ENCODE peak calls at places on chromosome 2, in ten cellular contexts. One of them, this sample, is unnamed.
A peak's percentile ranks its signal among the peaks of the same experiment; 100 is the strongest.

GRCh38 chr2:212318636-212319035 is 220.0 kb downstream of the ERBB4 start:
- DNase-seq in activated naive CD4-positive, alpha-beta T cell: no peak
- DNase-seq in amygdala: no peak
- DNase-seq in GM19239: no peak
- DNase-seq in hippocampal formation: no peak
- DNase-seq in endodermal cell: no peak
- DNase-seq in T-helper 1 cell: no peak
- DNase-seq in NCI-H460: no peak
- DNase-seq in amniotic stem cell: no peak
- DNase-seq in cardiac muscle cell: no peak
- DNase-seq in this sample: no peak

GRCh38 chr2:54666131-54666637 is 57.3 kb upstream of the EML6 start:
- DNase-seq in amygdala: no peak
- DNase-seq in endodermal cell: no peak
- DNase-seq in T-helper 1 cell: no peak
- DNase-seq in GM19239: no peak
- DNase-seq in hippocampal formation: peak; percentile 63
- DNase-seq in NCI-H460: no peak
- DNase-seq in cardiac muscle cell: peak; percentile 74
- DNase-seq in activated naive CD4-positive, alpha-beta T cell: no peak
- DNase-seq in amniotic stem cell: no peak
- DNase-seq in this sample: no peak

GRCh38 chr2:101517753-101518152 is 42.8 kb upstream of the RFX8 start:
- DNase-seq in T-helper 1 cell: no peak
- DNase-seq in amygdala: no peak
- DNase-seq in activated naive CD4-positive, alpha-beta T cell: no peak
- DNase-seq in NCI-H460: no peak
- DNase-seq in endodermal cell: no peak
- DNase-seq in hippocampal formation: no peak
- DNase-seq in amniotic stem cell: no peak
- DNase-seq in cardiac muscle cell: peak; percentile 71
- DNase-seq in GM19239: no peak
- DNase-seq in this sample: no peak

GRCh38 chr2:100394111-100394641 is 23.3 kb downstream of the CHST10 start:
- DNase-seq in amniotic stem cell: no peak
- DNase-seq in GM19239: no peak
- DNase-seq in T-helper 1 cell: no peak
- DNase-seq in activated naive CD4-positive, alpha-beta T cell: no peak
- DNase-seq in endodermal cell: no peak
- DNase-seq in cardiac muscle cell: no peak
- DNase-seq in hippocampal formation: no peak
- DNase-seq in NCI-H460: no peak
- DNase-seq in amygdala: no peak
- DNase-seq in this sample: no peak

GRCh38 chr2:133541376-133541775 is 26.9 kb downstream of the NCKAP5 start:
- DNase-seq in activated naive CD4-positive, alpha-beta T cell: no peak
- DNase-seq in endodermal cell: no peak
- DNase-seq in hippocampal formation: no peak
- DNase-seq in amniotic stem cell: no peak
- DNase-seq in GM19239: no peak
- DNase-seq in amygdala: no peak
- DNase-seq in cardiac muscle cell: no peak
- DNase-seq in NCI-H460: no peak
- DNase-seq in T-helper 1 cell: no peak
- DNase-seq in this sample: no peak

GRCh38 chr2:85663684-85664565 is 4.1 kb downstream of the SFTPB start:
- DNase-seq in GM19239: no peak
- DNase-seq in endodermal cell: no peak
- DNase-seq in NCI-H460: no peak
- DNase-seq in T-helper 1 cell: no peak
- DNase-seq in activated naive CD4-positive, alpha-beta T cell: no peak
- DNase-seq in hippocampal formation: no peak
- DNase-seq in amygdala: no peak
- DNase-seq in cardiac muscle cell: no peak
- DNase-seq in amniotic stem cell: no peak
- DNase-seq in this sample: no peak

GRCh38 chr2:186195726-186196125 is 290.3 kb upstream of the ZC3H15 start:
- DNase-seq in hippocampal formation: no peak
- DNase-seq in T-helper 1 cell: no peak
- DNase-seq in cardiac muscle cell: no peak
- DNase-seq in activated naive CD4-positive, alpha-beta T cell: no peak
- DNase-seq in endodermal cell: no peak
- DNase-seq in amygdala: no peak
- DNase-seq in amniotic stem cell: no peak
- DNase-seq in GM19239: no peak
- DNase-seq in NCI-H460: no peak
- DNase-seq in this sample: no peak

GRCh38 chr2:3495956-3496355 is 23.4 kb downstream of the ADI1 start:
- DNase-seq in amygdala: no peak
- DNase-seq in endodermal cell: no peak
- DNase-seq in activated naive CD4-positive, alpha-beta T cell: no peak
- DNase-seq in amniotic stem cell: no peak
- DNase-seq in cardiac muscle cell: no peak
- DNase-seq in GM19239: no peak
- DNase-seq in hippocampal formation: no peak
- DNase-seq in NCI-H460: no peak
- DNase-seq in T-helper 1 cell: no peak
- DNase-seq in this sample: no peak

GRCh38 chr2:182717451-182718215 is 1.6 kb downstream of the DNAJC10 start:
- DNase-seq in amniotic stem cell: no peak
- DNase-seq in amygdala: no peak
- DNase-seq in cardiac muscle cell: no peak
- DNase-seq in hippocampal formation: no peak
- DNase-seq in GM19239: no peak
- DNase-seq in T-helper 1 cell: peak; percentile 5
- DNase-seq in endodermal cell: no peak
- DNase-seq in NCI-H460: no peak
- DNase-seq in activated naive CD4-positive, alpha-beta T cell: no peak
- DNase-seq in this sample: no peak

GRCh38 chr2:234304945-234305344 is 191.9 kb downstream of the ARL4C start:
- DNase-seq in GM19239: no peak
- DNase-seq in amygdala: no peak
- DNase-seq in T-helper 1 cell: no peak
- DNase-seq in activated naive CD4-positive, alpha-beta T cell: no peak
- DNase-seq in endodermal cell: peak; percentile 86
- DNase-seq in amniotic stem cell: no peak
- DNase-seq in NCI-H460: no peak
- DNase-seq in cardiac muscle cell: peak; percentile 34
- DNase-seq in hippocampal formation: no peak
- DNase-seq in this sample: no peak

GRCh38 chr2:151991010-151991409 is 107.8 kb downstream of the CACNB4 start:
- DNase-seq in activated naive CD4-positive, alpha-beta T cell: no peak
- DNase-seq in endodermal cell: no peak
- DNase-seq in GM19239: no peak
- DNase-seq in cardiac muscle cell: no peak
- DNase-seq in hippocampal formation: no peak
- DNase-seq in amygdala: no peak
- DNase-seq in NCI-H460: no peak
- DNase-seq in amniotic stem cell: no peak
- DNase-seq in T-helper 1 cell: no peak
- DNase-seq in this sample: no peak

GRCh38 chr2:191646612-191646902 is 31.4 kb upstream of the NABP1 start:
- DNase-seq in activated naive CD4-positive, alpha-beta T cell: no peak
- DNase-seq in cardiac muscle cell: peak; percentile 57
- DNase-seq in endodermal cell: no peak
- DNase-seq in NCI-H460: no peak
- DNase-seq in hippocampal formation: no peak
- DNase-seq in amygdala: no peak
- DNase-seq in GM19239: no peak
- DNase-seq in T-helper 1 cell: no peak
- DNase-seq in amniotic stem cell: no peak
- DNase-seq in this sample: no peak

GRCh38 chr2:60556998-60557955 is 3.8 kb upstream of the BCL11A start:
- DNase-seq in hippocampal formation: no peak
- DNase-seq in amniotic stem cell: no peak
- DNase-seq in amygdala: no peak
- DNase-seq in GM19239: no peak
- DNase-seq in T-helper 1 cell: no peak
- DNase-seq in NCI-H460: no peak
- DNase-seq in activated naive CD4-positive, alpha-beta T cell: no peak
- DNase-seq in endodermal cell: no peak
- DNase-seq in cardiac muscle cell: peak; percentile 15
- DNase-seq in this sample: no peak

This sample was measured in thoracic aorta.